ENCODE peak calls at places on chromosomes 6 and 20, in nine cellular contexts. K is spleen; R is A673; C is heart right ventricle; P is fibroblast of lung; F is CD4-positive, CD25-positive, alpha-beta regulatory T cell; X is HCT116; A is SJSA1; J is neuronal stem cell. W is an unnamed sample. For H3K4me1, the result is how much of the 10 kb centered on the place peaks cover.

GRCh38 chr6:169899481-169900145 is 148.2 kb downstream of the ERMARD start:
- DNase-seq in R (no peak), X (no peak), A (no peak), J (no peak), P (no peak), K (no peak), F (no peak), C (no peak), W (peak)

GRCh38 chr6:74605942-74606341 is 599.9 kb downstream of the COL12A1 start:
- DNase-seq in F (no peak), K (no peak), C (no peak), X (no peak), J (no peak), P (no peak), A (no peak), R (no peak), W (no peak)

GRCh38 chr6:24847402-24847801 is 48.7 kb upstream of the ARMH2 start:
- DNase-seq in R (no peak), F (no peak), J (no peak), K (no peak), C (no peak), P (no peak), A (no peak), X (no peak), W (no peak)

GRCh38 chr6:16767765-16768514 is 6.7 kb upstream of the ATXN1 start:
- DNase-seq in F (no peak), R (no peak), P (no peak), C (no peak), J (no peak), A (peak), K (no peak), X (no peak), W (no peak)

GRCh38 chr20:49276201-49276894 is 1.5 kb downstream of the ZNFX1 start:
- DNase-seq in K (no peak), R (peak), C (no peak), A (peak), P (peak), X (no peak), F (peak), J (no peak), W (no peak)

GRCh38 chr20:46990017-46990810 is 95.6 kb downstream of the EYA2 start:
- DNase-seq in J (peak), X (no peak), K (no peak), P (no peak), A (no peak), R (no peak), C (no peak), F (no peak), W (no peak)

GRCh38 chr6:83976037-83976755 is 57.4 kb upstream of the MRAP2 start:
- DNase-seq in A (no peak), F (no peak), R (no peak), J (no peak), C (no peak), X (no peak), P (no peak), K (no peak), W (no peak)

GRCh38 chr6:96939019-96939805 is 14.7 kb downstream of the KLHL32 start:
- DNase-seq in P (peak), C (no peak), A (peak), F (no peak), J (no peak), X (peak), K (no peak), R (peak), W (peak)

GRCh38 chr6:111521497-111522275 is 38.7 kb upstream of the REV3L start:
- DNase-seq in C (no peak), J (no peak), A (no peak), P (no peak), K (no peak), R (no peak), F (no peak), X (no peak), W (no peak)

GRCh38 chr20:22763257-22763906 is 179.0 kb upstream of the FOXA2 start:
- DNase-seq in R (no peak), A (peak), C (peak), J (no peak), P (no peak), X (peak), F (no peak), K (no peak), W (no peak)

GRCh38 chr20:9147553-9148024 is 78.7 kb downstream of the PLCB4 start:
- DNase-seq in K (no peak), A (no peak), C (no peak), F (no peak), J (no peak), X (no peak), P (peak), R (no peak), W (no peak)

GRCh38 chr6:158047120-158047518 is 65.5 kb downstream of the SYNJ2 start:
- DNase-seq in P (no peak), A (no peak), X (no peak), C (no peak), K (no peak), R (no peak), F (no peak), J (no peak), W (no peak)

GRCh38 chr6:3228791-3229565 is 1.5 kb upstream of the TUBB2B start:
- DNase-seq in P (no peak), K (no peak), F (no peak), X (no peak), A (no peak), C (no peak), R (peak), J (peak), W (peak)

GRCh38 chr6:35415065-35415880 is 36.9 kb upstream of the FANCE start:
- DNase-seq in X (no peak), J (peak), K (no peak), P (peak), R (peak), C (peak), F (no peak), A (peak), W (peak)

GRCh38 chr6:132614554-132614953 is 9.5 kb downstream of the TAAR2 start:
- DNase-seq in R (no peak), C (no peak), F (no peak), P (no peak), K (no peak), A (no peak), X (peak), J (no peak), W (no peak)

GRCh38 chr6:31639043-31639442 is 13.4 kb downstream of the BAG6 start:
- DNase-seq in P (no peak), J (no peak), F (no peak), K (no peak), C (no peak), A (no peak), X (no peak), R (no peak), W (no peak)

GRCh38 chr20:14687317-14687716 is 349.9 kb upstream of the FLRT3 start:
- DNase-seq in X (no peak), P (no peak), J (no peak), A (no peak), R (no peak), C (no peak), F (no peak), K (no peak), W (no peak)

GRCh38 chr6:23533311-23533710 is 592.7 kb upstream of the NRSN1 start:
- DNase-seq in P (no peak), J (no peak), R (no peak), C (no peak), A (no peak), K (no peak), F (no peak), X (no peak), W (no peak)

GRCh38 chr6:44699851-44700250 is 312.3 kb downstream of the CDC5L start:
- DNase-seq in R (no peak), K (no peak), P (no peak), A (no peak), X (no peak), C (no peak), F (no peak), J (no peak), W (no peak)

GRCh38 chr6:108365488-108365887 is 70.6 kb downstream of the AFG1L start:
- DNase-seq in K (no peak), F (no peak), A (no peak), J (no peak), X (no peak), P (no peak), R (no peak), C (no peak), W (no peak)

GRCh38 chr6:109053285-109053684 is 41.4 kb downstream of the SESN1 start:
- DNase-seq in R (no peak), K (no peak), F (no peak), J (peak), A (no peak), X (no peak), P (no peak), C (no peak), W (no peak)

GRCh38 chr20:38961530-38962043 is 557 bp upstream of the DHX35 start:
- DNase-seq in P (no peak), C (no peak), R (no peak), F (no peak), J (no peak), K (no peak), A (no peak), X (no peak), W (no peak)

GRCh38 chr20:37390503-37390890 is 44.6 kb downstream of the SRC start:
- DNase-seq in F (no peak), C (no peak), R (no peak), K (peak), A (no peak), J (no peak), X (no peak), P (no peak), W (no peak)

GRCh38 chr6:35496851-35497570 is at the start of gene TEAD3:
- DNase-seq in X (no peak), A (no peak), P (peak), C (peak), J (peak), K (peak), R (peak), F (peak), W (peak)

GRCh38 chr6:10268111-10268510 is 146.8 kb downstream of the TFAP2A start:
- DNase-seq in R (no peak), P (no peak), J (peak), X (no peak), K (no peak), F (no peak), A (no peak), C (no peak), W (no peak)

GRCh38 chr6:13243033-13243432 is 85.3 kb downstream of the TBC1D7 start:
- DNase-seq in A (no peak), P (peak), C (no peak), F (no peak), J (no peak), R (no peak), X (no peak), K (no peak), W (no peak)

GRCh38 chr6:52749546-52750152 is 13.6 kb downstream of the GSTA2 start:
- DNase-seq in A (no peak), F (no peak), C (no peak), J (no peak), R (no peak), P (no peak), X (no peak), K (no peak), W (no peak)

GRCh38 chr6:2961971-2962370 is 9.4 kb downstream of the SERPINB6 start:
- DNase-seq in R (no peak), X (no peak), J (no peak), C (no peak), P (no peak), K (no peak), A (no peak), F (no peak), W (no peak)

GRCh38 chr6:44527191-44527960 is 139.9 kb downstream of the CDC5L start:
- DNase-seq in K (no peak), P (no peak), X (no peak), J (no peak), A (no peak), F (no peak), R (no peak), C (no peak), W (no peak)

GRCh38 chr20:17077030-17077429 is 149.8 kb upstream of the PCSK2 start:
- DNase-seq in X (no peak), K (no peak), C (no peak), A (no peak), F (no peak), J (no peak), P (no peak), R (no peak), W (no peak)

GRCh38 chr20:47857142-47857993 is 72.1 kb upstream of the SULF2 start:
- DNase-seq in J (no peak), P (no peak), X (no peak), A (no peak), F (no peak), K (no peak), C (peak), R (no peak), W (no peak)

GRCh38 chr6:20352346-20352745 is 49.3 kb upstream of the E2F3 start:
- DNase-seq in A (no peak), C (no peak), X (no peak), J (no peak), P (no peak), R (no peak), K (no peak), F (no peak), W (no peak)

GRCh38 chr6:150813319-150813992 is 52.0 kb upstream of the MTHFD1L start:
- DNase-seq in X (peak), R (peak), A (no peak), P (peak), C (no peak), J (no peak), K (no peak), F (no peak), W (no peak)

GRCh38 chr20:43915209-43916072 is 789 bp downstream of the TOX2 start:
- DNase-seq in J (no peak), C (peak), P (peak), F (peak), X (no peak), R (no peak), A (peak), K (no peak), W (no peak)

GRCh38 chr6:11607381-11607780 is 69.8 kb downstream of the TMEM170B start:
- DNase-seq in P (no peak), K (no peak), A (peak), R (no peak), F (no peak), X (no peak), J (no peak), C (no peak), W (no peak)

DNA sequence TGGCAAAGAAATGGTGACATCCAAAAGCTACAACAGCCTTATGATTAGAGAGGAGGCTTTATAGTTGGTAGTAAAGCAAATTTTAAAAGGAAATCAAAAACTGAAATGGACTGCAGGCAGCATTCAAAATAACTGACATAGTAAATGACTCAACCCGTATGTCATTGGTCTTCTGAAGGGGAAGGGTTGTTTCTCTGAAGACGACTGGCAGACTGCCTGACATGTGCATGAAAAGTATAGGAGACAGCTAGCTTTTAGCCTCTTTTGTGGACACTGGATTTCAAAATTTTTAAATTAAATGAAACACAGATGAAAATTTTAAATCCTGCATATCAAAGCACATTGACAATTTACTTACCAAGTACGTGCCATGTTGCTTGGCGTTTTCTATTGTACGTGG is 90.7 kb downstream of the TRMT6 start:
- DNase-seq in P (peak), R (no peak), F (no peak), A (no peak), J (no peak), K (no peak), C (no peak), X (no peak), W (no peak)
- H3K4me3 ChIP-seq in P (no peak), R (no peak), F (no peak), A (no peak), J (no peak), K (no peak), C (no peak), X (no peak), W (no peak)

GRCh38 chr6:106540907-106541306 is 88.4 kb downstream of the RTN4IP1 start:
- DNase-seq in A (no peak), C (no peak), X (no peak), J (no peak), P (peak), K (no peak), F (no peak), R (no peak), W (no peak)
- H3K4me1 ChIP-seq in A (under half), C (under half), X (under half), J (under half), P (under half), K (under half), F (under half), R (under half), W (under half)

GRCh38 chr20:41309817-41310216 is 7.7 kb downstream of the ZHX3 start:
- DNase-seq in X (no peak), J (no peak), A (no peak), F (no peak), P (peak), R (no peak), K (no peak), C (no peak), W (no peak)
- H3K4me3 ChIP-seq in X (no peak), J (no peak), A (no peak), F (no peak), P (no peak), R (no peak), K (no peak), C (no peak), W (no peak)

GRCh38 chr6:161029195-161029809 is 37.7 kb downstream of the MAP3K4 start:
- DNase-seq in R (no peak), A (peak), C (no peak), K (no peak), X (no peak), F (no peak), P (peak), J (no peak), W (no peak)
- H3K4me1 ChIP-seq in R (under half), A (under half), C (under half), K (under half), X (under half), F (under half), P (under half), J (under half), W (under half)

DNA sequence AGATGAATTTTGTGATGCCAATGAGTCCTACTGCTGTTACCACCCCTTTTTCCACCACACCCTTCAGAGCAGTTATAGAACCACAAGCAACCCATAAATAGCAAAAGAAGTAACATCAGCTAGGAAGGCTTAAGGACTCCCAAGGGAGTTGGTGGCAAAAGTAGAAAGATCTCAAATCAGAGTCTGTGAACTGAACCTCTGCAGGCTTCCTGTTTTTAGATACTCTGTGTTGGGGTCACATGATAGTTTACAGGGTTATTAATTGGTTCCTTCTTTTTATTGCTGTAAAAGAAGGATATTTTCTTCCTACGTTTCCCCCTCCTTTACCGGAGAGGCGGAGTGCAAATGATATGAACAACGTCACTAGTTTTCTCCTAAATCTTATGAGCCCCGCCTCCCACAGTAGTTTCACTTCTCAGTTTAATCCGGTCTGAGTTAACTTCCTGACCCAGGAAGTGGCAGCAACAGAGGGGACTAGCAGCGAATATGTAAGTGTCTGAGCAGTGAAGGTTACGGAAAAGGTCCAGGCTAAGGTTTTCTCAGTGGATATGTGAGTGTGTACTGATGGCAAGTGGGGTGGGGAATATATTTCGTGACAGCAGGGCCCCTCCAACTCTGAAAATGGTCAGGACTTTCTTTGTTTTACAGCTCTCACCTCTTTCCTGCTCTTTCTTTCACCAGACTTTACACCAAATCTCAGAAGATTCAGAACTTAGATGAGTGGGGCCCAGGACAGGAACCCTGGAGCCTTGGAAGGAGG is at the start of gene TRIM38:
- DNase-seq in K (no peak), A (peak), J (no peak), R (peak), P (peak), X (peak), C (no peak), F (peak), W (no peak)
- H3K4me3 ChIP-seq in K (peak), A (peak), J (no peak), R (peak), P (peak), X (peak), C (peak), F (peak), W (peak)

DNA sequence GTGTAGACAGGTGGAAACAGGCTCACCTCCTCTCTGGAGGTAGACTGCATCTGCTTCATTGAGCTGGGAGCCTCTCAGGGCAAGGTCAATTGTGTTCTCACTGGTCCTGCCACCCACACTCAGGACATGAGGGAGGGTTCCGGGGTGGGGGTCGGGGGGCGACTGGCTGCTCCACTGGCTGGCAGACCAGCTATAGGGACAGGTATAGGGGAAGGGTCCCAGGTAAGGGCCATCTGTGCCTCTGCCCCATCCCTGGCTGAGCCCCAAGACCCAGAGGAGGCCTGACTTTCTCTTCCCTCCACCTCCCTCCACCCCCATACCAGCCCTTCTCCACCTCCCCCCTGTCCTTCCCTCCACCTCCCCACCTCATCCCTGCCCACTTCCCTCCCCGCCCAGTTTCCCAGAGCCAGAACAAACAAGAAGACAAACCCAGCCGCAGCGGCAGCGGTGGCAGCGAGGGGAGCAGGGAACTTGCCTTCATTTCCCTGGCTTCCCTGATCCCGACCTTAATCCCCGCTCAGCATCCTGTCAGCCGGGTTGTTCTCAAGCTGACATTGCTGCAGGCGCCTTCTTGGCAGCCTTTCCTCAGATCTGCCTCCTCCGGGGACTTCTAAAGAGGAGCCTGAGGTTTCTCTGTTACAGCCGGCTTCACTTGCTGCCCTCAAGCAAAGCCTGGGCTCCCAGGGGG is 18.3 kb upstream of the FOXP4 start:
- DNase-seq in A (no peak), K (no peak), J (no peak), C (no peak), R (peak), P (peak), X (no peak), F (no peak), W (no peak)
- H3K4me1 ChIP-seq in A (under half), K (under half), J (under half), C (under half), R (under half), P (under half), X (under half), F (under half), W (under half)

DNA sequence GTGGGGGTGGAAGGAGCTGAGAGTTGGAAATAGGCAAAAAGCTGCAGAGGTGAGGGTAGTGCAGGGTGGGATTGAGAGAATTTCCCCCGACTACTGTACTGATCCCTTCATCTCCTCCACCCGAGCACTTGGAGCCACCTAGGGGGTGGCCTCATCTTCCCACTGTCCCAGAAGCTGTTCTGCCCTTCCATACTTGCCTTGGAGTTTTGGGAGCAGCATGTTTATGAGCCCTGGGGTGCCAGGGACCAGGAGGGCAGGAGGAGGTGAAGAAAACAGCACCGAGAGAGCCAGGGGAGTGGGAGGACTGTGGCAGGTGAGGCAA is 34.0 kb upstream of the HLA-A start:
- DNase-seq in X (no peak), J (no peak), K (no peak), C (no peak), A (no peak), R (no peak), F (no peak), P (no peak), W (no peak)
- H3K4me3 ChIP-seq in X (no peak), J (no peak), K (no peak), C (no peak), A (no peak), R (no peak), F (no peak), P (no peak), W (no peak)

DNA sequence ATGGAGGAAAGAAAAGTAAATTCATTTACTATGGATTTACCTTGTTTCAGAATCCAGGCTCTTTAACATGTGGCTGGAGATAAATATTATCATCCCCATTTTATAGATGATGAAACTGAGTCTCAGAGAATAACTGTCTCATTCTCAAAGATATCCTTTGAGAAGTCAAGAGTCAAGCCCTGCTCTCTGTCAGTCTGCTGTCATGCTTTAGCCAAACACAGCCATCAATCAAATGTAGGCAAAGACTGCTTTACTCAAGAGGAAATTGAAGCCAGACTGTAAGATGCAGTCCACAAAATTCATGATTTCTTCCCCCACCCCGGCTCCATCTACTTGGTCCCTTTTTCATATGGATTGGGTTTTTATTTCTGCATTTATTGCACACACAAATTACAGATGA is 102.8 kb upstream of the TOP1 start:
- DNase-seq in K (no peak), P (no peak), X (no peak), J (no peak), F (no peak), R (no peak), A (no peak), C (no peak), W (no peak)
- H3K4me1 ChIP-seq in K (under half), P (under half), X (under half), J (under half), F (under half), R (under half), A (under half), C (under half), W (under half)